ENCODE peak calls at places on chromosomes 13 and 19, in seven cellular contexts. One of them, this sample, is unnamed. For H3K27me3, the result is how much of the 10 kb centered on the place peaks cover.

GRCh38 chr13:112957295-112957677 is 11.7 kb upstream of the MCF2L start:
- DNase-seq in suprapubic skin: peak
- DNase-seq in Caco-2: no peak
- DNase-seq in K562: no peak
- DNase-seq in Peyer's patch: no peak
- DNase-seq in thoracic aorta: no peak
- DNase-seq in adipocyte: no peak
- DNase-seq in this sample: no peak

GRCh38 chr13:35838356-35838755 is 292.8 kb downstream of the DCLK1 start:
- DNase-seq in suprapubic skin: no peak
- DNase-seq in Caco-2: no peak
- DNase-seq in K562: no peak
- DNase-seq in Peyer's patch: no peak
- DNase-seq in thoracic aorta: no peak
- DNase-seq in adipocyte: peak
- DNase-seq in this sample: no peak

GRCh38 chr19:34244611-34245299 is 9.6 kb upstream of the GARRE1 start:
- DNase-seq in suprapubic skin: no peak
- DNase-seq in Caco-2: no peak
- DNase-seq in K562: no peak
- DNase-seq in Peyer's patch: no peak
- DNase-seq in thoracic aorta: no peak
- DNase-seq in adipocyte: no peak
- DNase-seq in this sample: no peak

GRCh38 chr13:98440390-98441055 is 136.4 kb downstream of the STK24 start:
- DNase-seq in suprapubic skin: no peak
- DNase-seq in Caco-2: no peak
- DNase-seq in K562: no peak
- DNase-seq in Peyer's patch: no peak
- DNase-seq in thoracic aorta: no peak
- DNase-seq in adipocyte: no peak
- DNase-seq in this sample: no peak

GRCh38 chr13:89458456-89458855 is 1787.3 kb downstream of the SLITRK5 start:
- DNase-seq in suprapubic skin: no peak
- DNase-seq in Caco-2: no peak
- DNase-seq in K562: no peak
- DNase-seq in Peyer's patch: no peak
- DNase-seq in thoracic aorta: no peak
- DNase-seq in adipocyte: no peak
- DNase-seq in this sample: no peak

GRCh38 chr13:68291595-68291994 is 1061.5 kb upstream of the PCDH9 start:
- DNase-seq in suprapubic skin: no peak
- DNase-seq in Caco-2: no peak
- DNase-seq in K562: no peak
- DNase-seq in Peyer's patch: no peak
- DNase-seq in thoracic aorta: no peak
- DNase-seq in adipocyte: no peak
- DNase-seq in this sample: no peak

GRCh38 chr13:85798999-85799646 is at the start of gene SLITRK6:
- DNase-seq in suprapubic skin: no peak
- DNase-seq in Caco-2: no peak
- DNase-seq in K562: no peak
- DNase-seq in Peyer's patch: no peak
- DNase-seq in thoracic aorta: no peak
- DNase-seq in adipocyte: peak
- DNase-seq in this sample: peak

GRCh38 chr13:89401209-89401810 is 1730.1 kb downstream of the SLITRK5 start:
- DNase-seq in suprapubic skin: no peak
- DNase-seq in Caco-2: no peak
- DNase-seq in K562: no peak
- DNase-seq in Peyer's patch: no peak
- DNase-seq in thoracic aorta: no peak
- DNase-seq in adipocyte: peak
- DNase-seq in this sample: peak

GRCh38 chr13:79988573-79988972 is 352.4 kb downstream of the SPRY2 start:
- DNase-seq in suprapubic skin: no peak
- DNase-seq in Caco-2: no peak
- DNase-seq in K562: no peak
- DNase-seq in Peyer's patch: no peak
- DNase-seq in thoracic aorta: no peak
- DNase-seq in adipocyte: peak
- DNase-seq in this sample: peak

GRCh38 chr13:91045351-91046034 is 302.0 kb upstream of the MIR17HG start:
- DNase-seq in suprapubic skin: no peak
- DNase-seq in Caco-2: no peak
- DNase-seq in K562: no peak
- DNase-seq in Peyer's patch: no peak
- DNase-seq in thoracic aorta: no peak
- DNase-seq in adipocyte: peak
- DNase-seq in this sample: no peak

GRCh38 chr13:102561933-102562332 is 34.9 kb upstream of the TPP2 start:
- DNase-seq in suprapubic skin: no peak
- DNase-seq in Caco-2: no peak
- DNase-seq in K562: no peak
- DNase-seq in Peyer's patch: no peak
- DNase-seq in thoracic aorta: no peak
- DNase-seq in adipocyte: no peak
- DNase-seq in this sample: no peak

GRCh38 chr19:35226748-35227147 is 1.8 kb downstream of the FAM187B start:
- DNase-seq in suprapubic skin: peak
- DNase-seq in Caco-2: no peak
- DNase-seq in K562: no peak
- DNase-seq in Peyer's patch: no peak
- DNase-seq in thoracic aorta: no peak
- DNase-seq in adipocyte: no peak
- DNase-seq in this sample: no peak

GRCh38 chr13:92833071-92833470 is 393.5 kb upstream of the GPC6 start:
- DNase-seq in suprapubic skin: no peak
- DNase-seq in Caco-2: no peak
- DNase-seq in K562: no peak
- DNase-seq in Peyer's patch: no peak
- DNase-seq in thoracic aorta: no peak
- DNase-seq in adipocyte: no peak
- DNase-seq in this sample: no peak

GRCh38 chr19:1765904-1766799 is 12.8 kb downstream of the ONECUT3 start:
- DNase-seq in suprapubic skin: no peak
- DNase-seq in Caco-2: no peak
- DNase-seq in K562: no peak
- DNase-seq in Peyer's patch: no peak
- DNase-seq in thoracic aorta: no peak
- DNase-seq in adipocyte: no peak
- DNase-seq in this sample: no peak

GRCh38 chr13:43742911-43743310 is 43.9 kb downstream of the ENOX1 start:
- DNase-seq in suprapubic skin: no peak
- DNase-seq in Caco-2: no peak
- DNase-seq in K562: no peak
- DNase-seq in Peyer's patch: no peak
- DNase-seq in thoracic aorta: no peak
- DNase-seq in adipocyte: no peak
- DNase-seq in this sample: no peak

GRCh38 chr19:44807162-44807561 is 1.7 kb upstream of the BCAM start:
- DNase-seq in suprapubic skin: no peak
- DNase-seq in Caco-2: peak
- DNase-seq in K562: peak
- DNase-seq in Peyer's patch: no peak
- DNase-seq in thoracic aorta: no peak
- DNase-seq in adipocyte: no peak
- DNase-seq in this sample: no peak

GRCh38 chr19:44806271-44806670 is 2.6 kb upstream of the BCAM start:
- DNase-seq in suprapubic skin: no peak
- DNase-seq in Caco-2: no peak
- DNase-seq in K562: no peak
- DNase-seq in Peyer's patch: no peak
- DNase-seq in thoracic aorta: no peak
- DNase-seq in adipocyte: no peak
- DNase-seq in this sample: no peak

GRCh38 chr19:44809856-44810554 is 1.1 kb downstream of the BCAM start:
- DNase-seq in suprapubic skin: no peak
- DNase-seq in Caco-2: no peak
- DNase-seq in K562: no peak
- DNase-seq in Peyer's patch: no peak
- DNase-seq in thoracic aorta: no peak
- DNase-seq in adipocyte: peak
- DNase-seq in this sample: no peak

GRCh38 chr19:44808463-44809371 is at the start of gene BCAM:
- DNase-seq in suprapubic skin: no peak
- DNase-seq in Caco-2: peak
- DNase-seq in K562: peak
- DNase-seq in Peyer's patch: peak
- DNase-seq in thoracic aorta: no peak
- DNase-seq in adipocyte: peak
- DNase-seq in this sample: peak

GRCh38 chr19:44807652-44808462 is 1.0 kb upstream of the BCAM start:
- DNase-seq in suprapubic skin: no peak
- DNase-seq in Caco-2: peak
- DNase-seq in K562: peak
- DNase-seq in Peyer's patch: no peak
- DNase-seq in thoracic aorta: no peak
- DNase-seq in adipocyte: peak
- DNase-seq in this sample: peak
- H3K4me3 ChIP-seq in suprapubic skin: peak
- H3K4me3 ChIP-seq in Caco-2: peak
- H3K4me3 ChIP-seq in K562: no peak
- H3K4me3 ChIP-seq in Peyer's patch: no peak
- H3K4me3 ChIP-seq in thoracic aorta: peak
- H3K4me3 ChIP-seq in adipocyte: no peak
- H3K4me3 ChIP-seq in this sample: no peak

GRCh38 chr19:55141696-55142095 is 7.3 kb downstream of the TNNT1 start:
- DNase-seq in suprapubic skin: no peak
- DNase-seq in Caco-2: no peak
- DNase-seq in K562: no peak
- DNase-seq in Peyer's patch: no peak
- DNase-seq in thoracic aorta: no peak
- DNase-seq in adipocyte: no peak
- DNase-seq in this sample: no peak

GRCh38 chr19:55147408-55148251 is 1.4 kb downstream of the TNNT1 start:
- DNase-seq in suprapubic skin: no peak
- DNase-seq in Caco-2: peak
- DNase-seq in K562: peak
- DNase-seq in Peyer's patch: no peak
- DNase-seq in thoracic aorta: no peak
- DNase-seq in adipocyte: no peak
- DNase-seq in this sample: no peak

GRCh38 chr19:55146078-55146647 is 2.8 kb downstream of the TNNT1 start:
- DNase-seq in suprapubic skin: no peak
- DNase-seq in Caco-2: peak
- DNase-seq in K562: peak
- DNase-seq in Peyer's patch: no peak
- DNase-seq in thoracic aorta: no peak
- DNase-seq in adipocyte: peak
- DNase-seq in this sample: no peak

GRCh38 chr19:55146648-55147218 is 2.3 kb downstream of the TNNT1 start:
- DNase-seq in suprapubic skin: no peak
- DNase-seq in Caco-2: peak
- DNase-seq in K562: peak
- DNase-seq in Peyer's patch: no peak
- DNase-seq in thoracic aorta: no peak
- DNase-seq in adipocyte: no peak
- DNase-seq in this sample: no peak

GRCh38 chr19:55145241-55145640 is 3.8 kb downstream of the TNNT1 start:
- DNase-seq in suprapubic skin: no peak
- DNase-seq in Caco-2: no peak
- DNase-seq in K562: no peak
- DNase-seq in Peyer's patch: no peak
- DNase-seq in thoracic aorta: no peak
- DNase-seq in adipocyte: no peak
- DNase-seq in this sample: no peak
- H3K27me3 ChIP-seq in suprapubic skin: half or more
- H3K27me3 ChIP-seq in Caco-2: under half
- H3K27me3 ChIP-seq in K562: under half
- H3K27me3 ChIP-seq in Peyer's patch: under half
- H3K27me3 ChIP-seq in thoracic aorta: under half
- H3K27me3 ChIP-seq in adipocyte: half or more
- H3K27me3 ChIP-seq in this sample: under half

GRCh38 chr13:75871059-75871458 is 234.9 kb downstream of the LMO7 start:
- DNase-seq in suprapubic skin: no peak
- DNase-seq in Caco-2: no peak
- DNase-seq in K562: no peak
- DNase-seq in Peyer's patch: no peak
- DNase-seq in thoracic aorta: no peak
- DNase-seq in adipocyte: no peak
- DNase-seq in this sample: no peak
- H3K4me3 ChIP-seq in suprapubic skin: peak
- H3K4me3 ChIP-seq in Caco-2: no peak
- H3K4me3 ChIP-seq in K562: no peak
- H3K4me3 ChIP-seq in Peyer's patch: no peak
- H3K4me3 ChIP-seq in thoracic aorta: peak
- H3K4me3 ChIP-seq in adipocyte: peak
- H3K4me3 ChIP-seq in this sample: no peak

GRCh38 chr19:49400034-49400433 is 12.0 kb downstream of the KASH5 start:
- DNase-seq in suprapubic skin: no peak
- DNase-seq in Caco-2: no peak
- DNase-seq in K562: no peak
- DNase-seq in Peyer's patch: no peak
- DNase-seq in thoracic aorta: no peak
- DNase-seq in adipocyte: no peak
- DNase-seq in this sample: no peak

GRCh38 chr19:49398001-49398615 is 10.1 kb downstream of the KASH5 start:
- DNase-seq in suprapubic skin: no peak
- DNase-seq in Caco-2: no peak
- DNase-seq in K562: no peak
- DNase-seq in Peyer's patch: no peak
- DNase-seq in thoracic aorta: no peak
- DNase-seq in adipocyte: no peak
- DNase-seq in this sample: no peak

GRCh38 chr19:49396738-49397505 is 8.9 kb downstream of the KASH5 start:
- DNase-seq in suprapubic skin: no peak
- DNase-seq in Caco-2: no peak
- DNase-seq in K562: no peak
- DNase-seq in Peyer's patch: no peak
- DNase-seq in thoracic aorta: no peak
- DNase-seq in adipocyte: no peak
- DNase-seq in this sample: no peak

GRCh38 chr19:49395581-49396407 is 7.7 kb downstream of the KASH5 start:
- DNase-seq in suprapubic skin: no peak
- DNase-seq in Caco-2: no peak
- DNase-seq in K562: no peak
- DNase-seq in Peyer's patch: no peak
- DNase-seq in thoracic aorta: no peak
- DNase-seq in adipocyte: no peak
- DNase-seq in this sample: no peak

GRCh38 chr19:49398931-49399330 is 10.9 kb downstream of the KASH5 start:
- DNase-seq in suprapubic skin: no peak
- DNase-seq in Caco-2: no peak
- DNase-seq in K562: no peak
- DNase-seq in Peyer's patch: no peak
- DNase-seq in thoracic aorta: no peak
- DNase-seq in adipocyte: no peak
- DNase-seq in this sample: no peak
- H3K27me3 ChIP-seq in suprapubic skin: under half
- H3K27me3 ChIP-seq in Caco-2: under half
- H3K27me3 ChIP-seq in K562: under half
- H3K27me3 ChIP-seq in Peyer's patch: under half
- H3K27me3 ChIP-seq in thoracic aorta: under half
- H3K27me3 ChIP-seq in adipocyte: half or more
- H3K27me3 ChIP-seq in this sample: under half